ENCODE peak calls at places on chromosomes 16 and 17, in ten cellular contexts. K is keratinocyte, F is fibroblast of lung, L is uterus, C is GM23338, S is transverse colon, W is psoas muscle, A is lung, V is PC-9, X is body of pancreas. Z is an unnamed sample.
A peak's percentile ranks its signal among the peaks of the same experiment; 100 is the strongest.

GRCh38 chr17:50608700-50609375 is 25.8 kb upstream of the ABCC3 start:
- DNase-seq in X (no peak), W (no peak), K (no peak), A (no peak), C (peak; percentile 35), V (no peak), L (no peak), F (no peak), S (no peak), Z (peak; percentile 61)

GRCh38 chr17:61862105-61862574 is 1.2 kb downstream of the BRIP1 start:
- DNase-seq in F (peak; percentile 39), K (no peak), V (peak; percentile 63), A (no peak), L (no peak), W (no peak), C (no peak), X (no peak), S (no peak), Z (peak; percentile 17)

GRCh38 chr17:82943751-82944150 is 103.9 kb upstream of the ZNF750 start:
- DNase-seq in K (no peak), L (no peak), V (no peak), S (no peak), C (no peak), F (no peak), X (no peak), A (no peak), W (peak; percentile 6), Z (no peak)

GRCh38 chr16:65476556-65476955 is 354.7 kb upstream of the CDH11 start:
- DNase-seq in A (no peak), K (no peak), L (no peak), X (no peak), C (no peak), W (no peak), S (no peak), F (no peak), V (no peak), Z (no peak)

GRCh38 chr16:74650966-74651567 is 15.6 kb downstream of the RFWD3 start:
- DNase-seq in F (peak; percentile 31), S (no peak), A (no peak), W (no peak), X (no peak), C (peak; percentile 53), L (no peak), K (no peak), V (no peak), Z (peak; percentile 9)

GRCh38 chr17:42296012-42296411 is 7.7 kb downstream of the STAT5A start:
- DNase-seq in S (no peak), W (peak; percentile 8), L (no peak), V (no peak), C (no peak), A (no peak), F (no peak), K (no peak), X (no peak), Z (no peak)

GRCh38 chr17:68445671-68446070 is 11.6 kb downstream of the WIPI1 start:
- DNase-seq in X (no peak), A (no peak), S (no peak), L (no peak), F (no peak), W (no peak), V (no peak), K (no peak), C (no peak), Z (no peak)

GRCh38 chr16:22318690-22319358 is 21.6 kb downstream of the POLR3E start:
- DNase-seq in W (peak; percentile 64), X (no peak), K (no peak), V (no peak), L (no peak), F (peak; percentile 25), A (no peak), C (peak; percentile 77), S (peak; percentile 38), Z (peak; percentile 48)

GRCh38 chr17:78317817-78318400 is 42.0 kb downstream of the SOCS3 start:
- DNase-seq in K (no peak), F (no peak), X (no peak), S (no peak), C (no peak), V (no peak), L (no peak), W (no peak), A (no peak), Z (no peak)

GRCh38 chr17:78316867-78317816 is 42.7 kb downstream of the SOCS3 start:
- DNase-seq in X (peak; percentile 75), L (no peak), C (peak; percentile 93), F (peak; percentile 48), S (peak; percentile 84), W (no peak), V (no peak), A (peak; percentile 82), K (no peak), Z (peak; percentile 63)

GRCh38 chr17:78314683-78315354 is 45.1 kb downstream of the SOCS3 start:
- DNase-seq in F (no peak), S (no peak), V (no peak), K (no peak), X (no peak), W (no peak), A (no peak), C (peak; percentile 38), L (no peak), Z (peak; percentile 70)

GRCh38 chr17:78315355-78316114 is 44.3 kb downstream of the SOCS3 start:
- DNase-seq in A (peak; percentile 82), V (peak; percentile 82), S (peak; percentile 83), L (peak; percentile 86), W (peak; percentile 88), C (peak; percentile 35), F (peak; percentile 92), K (peak; percentile 79), X (peak; percentile 75), Z (peak; percentile 97)

DNA sequence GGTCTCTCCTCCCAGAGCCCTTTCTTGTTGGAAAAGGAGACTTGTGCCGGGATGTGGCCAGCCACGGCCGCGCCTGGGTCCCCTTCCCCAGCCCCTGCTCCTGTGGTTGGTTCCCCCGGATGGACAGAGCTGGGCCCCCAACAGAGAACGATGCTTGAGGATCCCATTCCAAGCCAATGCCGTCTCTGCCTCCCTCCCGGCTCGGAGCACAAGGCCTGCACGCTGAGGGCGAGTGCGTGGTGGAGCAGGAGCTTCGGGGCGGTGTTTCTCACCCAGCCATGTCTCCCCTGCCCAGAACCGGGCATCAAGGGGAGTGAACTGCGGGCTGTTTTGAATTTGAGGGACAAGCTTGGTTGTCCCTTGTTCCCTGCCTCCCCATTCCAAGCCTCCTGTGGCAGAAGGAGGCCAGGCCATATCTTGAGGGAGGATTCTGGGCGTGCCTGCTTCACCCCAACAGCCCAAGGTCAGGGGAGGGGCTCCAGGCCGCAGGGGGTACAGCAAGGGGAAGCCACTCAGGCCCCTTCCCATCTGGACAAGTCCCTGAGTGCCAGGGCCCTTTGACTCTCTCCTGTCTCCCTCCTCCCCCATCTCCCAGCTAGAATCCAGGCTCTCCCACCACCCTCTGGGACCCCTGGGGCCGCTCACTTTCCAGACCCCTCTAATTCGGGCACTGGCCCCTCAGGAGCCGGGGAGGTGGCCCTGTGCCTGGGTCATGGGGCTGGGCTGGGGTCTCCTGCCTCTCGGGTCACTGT is 43.6 kb downstream of the SOCS3 start:
- DNase-seq in C (peak; percentile 47), K (no peak), A (no peak), V (no peak), L (no peak), S (no peak), X (no peak), F (no peak), W (no peak), Z (no peak)
- H3K4me3 ChIP-seq in C (peak overlapping the region; percentile 45), K (peak overlapping the region; percentile 1), A (no peak overlapping the region), V (peak overlapping the region; percentile 55), L (no peak overlapping the region), S (peak overlapping the region; percentile 6), X (no peak overlapping the region), F (peak overlapping the region; percentile 32), W (no peak overlapping the region), Z (peak overlapping the region; percentile 49)

GRCh38 chr17:74441537-74441936 is 9.6 kb downstream of the GPRC5C start:
- DNase-seq in L (no peak), S (no peak), A (no peak), F (no peak), V (no peak), K (no peak), X (no peak), W (peak; percentile 36), C (no peak), Z (no peak)
- H3K27ac ChIP-seq in L (no peak overlapping the region), S (no peak overlapping the region), A (no peak overlapping the region), F (no peak overlapping the region), V (no peak overlapping the region), K (no peak overlapping the region), X (no peak overlapping the region), W (peak overlapping the region; percentile 92), C (no peak overlapping the region), Z (no peak overlapping the region)

GRCh38 chr16:84608281-84608680 is 9.6 kb downstream of the COTL1 start:
- DNase-seq in C (no peak), F (no peak), L (no peak), X (no peak), V (no peak), W (no peak), A (no peak), S (no peak), K (no peak), Z (no peak)
- H3K4me3 ChIP-seq in C (no peak overlapping the region), F (no peak overlapping the region), L (no peak overlapping the region), X (no peak overlapping the region), V (no peak overlapping the region), W (no peak overlapping the region), A (no peak overlapping the region), S (no peak overlapping the region), K (no peak overlapping the region), Z (no peak overlapping the region)

GRCh38 chr17:72414967-72415853 is 294.4 kb downstream of the SOX9 start:
- DNase-seq in F (no peak), V (no peak), K (no peak), S (no peak), C (no peak), A (no peak), L (no peak), X (no peak), W (peak; percentile 68), Z (peak; percentile 27)

GRCh38 chr17:72416905-72417304 is 296.1 kb downstream of the SOX9 start:
- DNase-seq in V (peak; percentile 26), L (no peak), A (no peak), C (no peak), W (no peak), S (no peak), K (no peak), F (no peak), X (no peak), Z (no peak)

GRCh38 chr17:72417627-72418026 is 296.8 kb downstream of the SOX9 start:
- DNase-seq in F (peak; percentile 23), K (no peak), X (no peak), W (no peak), L (no peak), S (no peak), C (no peak), A (no peak), V (peak; percentile 33), Z (no peak)

GRCh38 chr17:72414032-72414396 is 293.2 kb downstream of the SOX9 start:
- DNase-seq in W (no peak), S (no peak), V (no peak), A (no peak), L (no peak), C (no peak), F (no peak), K (no peak), X (no peak), Z (no peak)

DNA sequence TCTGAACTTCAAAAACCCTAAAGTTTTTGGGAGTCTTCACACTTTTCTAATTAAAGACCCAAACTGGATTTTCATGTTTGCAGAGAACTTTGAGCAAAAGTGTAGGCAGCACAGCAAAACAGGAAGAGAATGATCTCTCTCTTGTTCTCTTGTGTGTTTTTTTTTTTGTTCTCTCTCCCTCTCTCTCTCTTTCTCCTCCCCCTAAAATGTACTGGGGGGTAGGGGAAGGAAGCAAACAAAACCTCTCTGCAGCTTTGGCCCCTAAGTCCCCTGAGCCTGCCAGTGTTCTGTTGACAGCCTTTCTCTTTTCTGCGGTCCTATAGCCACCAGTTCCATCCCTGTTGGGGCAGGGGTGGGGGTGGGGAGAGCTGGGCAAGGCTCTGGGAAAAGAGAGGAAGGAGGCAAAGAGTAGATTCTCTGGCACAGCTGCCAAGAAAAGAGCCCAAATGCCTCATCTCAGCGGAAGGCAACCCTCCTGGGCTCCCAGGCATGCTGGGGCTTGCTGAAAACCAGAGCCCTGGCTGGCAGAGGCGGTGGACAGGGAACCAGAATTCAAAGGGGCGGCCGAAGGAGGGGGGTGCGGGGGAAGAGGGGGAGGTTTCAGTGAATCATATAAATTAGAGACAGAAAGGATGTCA is 295.4 kb downstream of the SOX9 start:
- DNase-seq in V (no peak), A (no peak), W (no peak), F (no peak), S (no peak), C (peak; percentile 17), L (no peak), K (peak; percentile 60), X (no peak), Z (peak; percentile 96)
- H3K27ac ChIP-seq in V (no peak overlapping the region), A (no peak overlapping the region), W (no peak overlapping the region), F (no peak overlapping the region), S (no peak overlapping the region), C (no peak overlapping the region), L (no peak overlapping the region), K (peak overlapping the region; percentile 65), X (no peak overlapping the region), Z (peak overlapping the region; percentile 74)

Z was measured in SJCRH30.